ENCODE peak calls at places on chromosome 11, in seven cellular contexts. T is aorta; P is SK-N-SH; D is gastrocnemius medialis; L is CD4-positive, CD25-positive, alpha-beta regulatory T cell; E is GM12878; V is dorsolateral prefrontal cortex. S is an unnamed sample. For H3K27me3, the result is how much of the 10 kb centered on the place peaks cover.

GRCh38 chr11:107819361-107820014 is 39.1 kb downstream of the SLC35F2 start:
- DNase-seq in V (no peak), D (no peak), L (no peak), E (no peak), T (no peak), P (no peak), S (no peak)

GRCh38 chr11:61787928-61788491 is 4.4 kb downstream of the TMEM258 start:
- DNase-seq in E (no peak), D (no peak), P (peak), L (peak), T (no peak), V (peak), S (no peak)

GRCh38 chr11:71454470-71455113 is 1.6 kb downstream of the NADSYN1 start:
- DNase-seq in L (peak), D (no peak), E (no peak), V (no peak), P (no peak), T (no peak), S (no peak)

GRCh38 chr11:78870655-78871054 is 296.0 kb upstream of the NARS2 start:
- DNase-seq in T (no peak), L (no peak), P (no peak), V (no peak), E (no peak), D (no peak), S (no peak)

GRCh38 chr11:57082125-57082524 is 93.4 kb downstream of the OR5AK2 start:
- DNase-seq in T (no peak), D (no peak), P (no peak), E (no peak), V (no peak), L (no peak), S (no peak)

GRCh38 chr11:102361100-102362021 is 14.3 kb downstream of the BIRC2 start:
- DNase-seq in L (peak), E (peak), V (no peak), D (no peak), T (no peak), P (no peak), S (no peak)

GRCh38 chr11:46512261-46512881 is 81.5 kb downstream of the AMBRA1 start:
- DNase-seq in T (no peak), V (no peak), P (no peak), L (no peak), E (no peak), D (no peak), S (no peak)

GRCh38 chr11:47348859-47349258 is 3.6 kb downstream of the MYBPC3 start:
- DNase-seq in L (peak), D (no peak), E (no peak), T (no peak), V (no peak), P (peak), S (no peak)

GRCh38 chr11:100151944-100152343 is 535.1 kb upstream of the ARHGAP42 start:
- DNase-seq in V (no peak), D (peak), L (no peak), T (no peak), E (no peak), P (no peak), S (no peak)

GRCh38 chr11:131580466-131580865 is 210.1 kb downstream of the NTM start:
- DNase-seq in V (no peak), D (no peak), E (no peak), P (no peak), L (no peak), T (no peak), S (no peak)

GRCh38 chr11:57460017-57460755 is at the start of gene RTN4RL2:
- DNase-seq in T (no peak), V (no peak), P (peak), E (no peak), D (no peak), L (peak), S (peak)

GRCh38 chr11:71330996-71331395 is 78.6 kb upstream of the SHANK2 start:
- DNase-seq in D (no peak), T (peak), P (no peak), L (no peak), V (peak), E (no peak), S (no peak)

GRCh38 chr11:78318733-78319132 is 98.9 kb downstream of the GAB2 start:
- DNase-seq in T (no peak), V (peak), P (peak), D (no peak), L (no peak), E (no peak), S (no peak)

GRCh38 chr11:122976734-122977454 is 4.7 kb downstream of the BSX start:
- DNase-seq in L (no peak), E (no peak), D (no peak), P (peak), T (no peak), V (no peak), S (no peak)

GRCh38 chr11:123020968-123021367 is 39.3 kb upstream of the BSX start:
- DNase-seq in P (peak), V (no peak), D (no peak), T (no peak), L (peak), E (no peak), S (no peak)

GRCh38 chr11:126510621-126511370 is 155.3 kb downstream of the ST3GAL4 start:
- DNase-seq in V (no peak), E (no peak), L (no peak), T (no peak), P (no peak), D (no peak), S (no peak)

GRCh38 chr11:115653076-115653475 is 148.9 kb upstream of the CADM1 start:
- DNase-seq in E (no peak), D (no peak), V (no peak), T (no peak), L (no peak), P (no peak), S (no peak)

GRCh38 chr11:3205261-3206127 is 13.1 kb downstream of the MRGPRG start:
- DNase-seq in L (no peak), E (no peak), T (peak), D (no peak), V (no peak), P (peak), S (no peak)

GRCh38 chr11:12285106-12285505 is 92.3 kb upstream of the PARVA start:
- DNase-seq in L (no peak), E (no peak), D (no peak), T (no peak), V (no peak), P (no peak), S (no peak)

GRCh38 chr11:83724704-83725114 is 438.5 kb upstream of the CCDC90B start:
- DNase-seq in V (no peak), E (no peak), L (no peak), P (peak), T (no peak), D (no peak), S (peak)

GRCh38 chr11:9094420-9094819 is 3.0 kb upstream of the SCUBE2 start:
- DNase-seq in E (no peak), V (no peak), T (no peak), P (no peak), D (no peak), L (no peak), S (no peak)

GRCh38 chr11:122186439-122187080 is 70.5 kb upstream of the BLID start:
- DNase-seq in V (no peak), D (no peak), T (no peak), P (no peak), E (no peak), L (no peak), S (no peak)

GRCh38 chr11:105937331-105937730 is 84.7 kb downstream of the MSANTD4 start:
- DNase-seq in D (no peak), V (no peak), P (no peak), T (no peak), L (no peak), E (no peak), S (no peak)

GRCh38 chr11:131579932-131580387 is 209.5 kb downstream of the NTM start:
- DNase-seq in P (peak), L (no peak), E (no peak), D (no peak), T (no peak), V (peak), S (no peak)

GRCh38 chr11:94030059-94030458 is 8.9 kb downstream of the HEPHL1 start:
- DNase-seq in E (no peak), T (no peak), V (no peak), D (no peak), L (no peak), P (no peak), S (no peak)

GRCh38 chr11:130175898-130176297 is 16.3 kb downstream of the ST14 start:
- DNase-seq in L (no peak), T (no peak), E (no peak), D (no peak), P (no peak), V (no peak), S (no peak)

GRCh38 chr11:76205252-76206076 is 838 bp downstream of the WNT11 start:
- DNase-seq in P (no peak), E (no peak), T (no peak), V (no peak), L (no peak), D (no peak), S (no peak)

GRCh38 chr11:83746921-83747585 is 460.9 kb upstream of the CCDC90B start:
- DNase-seq in V (no peak), D (no peak), E (no peak), P (no peak), T (no peak), L (no peak), S (no peak)

DNA sequence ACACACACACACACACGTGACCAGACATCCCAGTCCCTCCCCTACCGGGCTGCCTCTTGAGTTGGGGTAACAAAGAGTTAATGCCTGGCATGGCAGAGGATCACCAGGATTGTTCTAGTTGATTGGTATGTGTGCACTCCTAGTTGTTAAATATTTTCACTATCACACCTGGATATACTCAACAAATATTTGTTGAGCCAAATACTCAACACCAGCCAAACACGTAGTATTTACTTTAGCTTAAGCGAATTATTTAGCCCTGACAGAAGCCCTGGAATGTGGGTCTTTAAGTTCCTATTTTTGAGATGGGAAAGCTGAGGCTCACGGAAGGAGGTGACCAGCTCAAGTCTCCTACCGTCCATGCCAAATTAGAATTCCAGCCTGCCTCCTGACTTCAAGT is 10.5 kb downstream of the CD3E start:
- DNase-seq in E (no peak), D (no peak), L (no peak), P (no peak), T (no peak), V (no peak), S (no peak)
- H3K4me3 ChIP-seq in E (no peak), D (no peak), L (no peak), P (no peak), T (no peak), V (no peak), S (no peak)

DNA sequence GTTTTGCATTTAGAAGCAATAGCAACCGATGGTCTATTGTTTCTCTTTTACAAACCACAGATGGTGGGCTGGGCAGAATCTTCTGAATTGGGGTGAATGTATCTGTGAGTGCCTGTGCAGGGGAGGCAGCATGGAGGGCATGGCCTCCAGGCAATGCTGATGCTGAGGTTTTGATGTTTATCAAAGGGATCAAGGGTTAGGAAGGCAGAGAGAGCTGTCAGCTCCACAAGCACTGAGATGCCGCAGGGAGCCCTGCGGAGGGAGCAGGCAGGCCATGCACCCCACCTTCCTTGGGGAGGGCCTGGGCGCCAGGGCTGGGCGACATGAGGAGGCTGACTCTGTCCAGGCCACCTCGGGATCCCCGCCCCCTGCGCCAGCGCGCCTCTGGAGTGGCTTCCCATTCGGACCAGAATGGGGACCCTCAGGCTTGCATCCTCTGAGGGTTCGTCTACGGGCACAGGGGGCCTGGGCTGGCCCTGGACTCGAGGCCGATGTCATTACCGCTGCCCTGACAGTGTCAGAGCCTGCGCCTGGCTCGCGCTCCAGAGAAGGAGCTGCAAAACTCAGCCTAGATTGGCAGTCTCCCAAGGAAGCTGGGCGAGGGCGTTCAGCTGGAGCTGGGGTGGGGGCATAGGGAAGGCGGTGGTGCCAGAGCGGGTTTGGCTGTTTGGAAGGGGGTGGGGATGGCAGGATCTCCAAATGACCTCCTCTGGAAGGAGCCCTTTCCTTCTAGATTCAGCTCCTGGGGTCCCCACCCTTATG is 13.9 kb upstream of the TH start:
- DNase-seq in P (peak), V (no peak), E (no peak), L (no peak), T (no peak), D (no peak), S (no peak)
- H3K27me3 ChIP-seq in P (under half), V (under half), E (under half), L (under half), T (under half), D (under half), S (under half)

DNA sequence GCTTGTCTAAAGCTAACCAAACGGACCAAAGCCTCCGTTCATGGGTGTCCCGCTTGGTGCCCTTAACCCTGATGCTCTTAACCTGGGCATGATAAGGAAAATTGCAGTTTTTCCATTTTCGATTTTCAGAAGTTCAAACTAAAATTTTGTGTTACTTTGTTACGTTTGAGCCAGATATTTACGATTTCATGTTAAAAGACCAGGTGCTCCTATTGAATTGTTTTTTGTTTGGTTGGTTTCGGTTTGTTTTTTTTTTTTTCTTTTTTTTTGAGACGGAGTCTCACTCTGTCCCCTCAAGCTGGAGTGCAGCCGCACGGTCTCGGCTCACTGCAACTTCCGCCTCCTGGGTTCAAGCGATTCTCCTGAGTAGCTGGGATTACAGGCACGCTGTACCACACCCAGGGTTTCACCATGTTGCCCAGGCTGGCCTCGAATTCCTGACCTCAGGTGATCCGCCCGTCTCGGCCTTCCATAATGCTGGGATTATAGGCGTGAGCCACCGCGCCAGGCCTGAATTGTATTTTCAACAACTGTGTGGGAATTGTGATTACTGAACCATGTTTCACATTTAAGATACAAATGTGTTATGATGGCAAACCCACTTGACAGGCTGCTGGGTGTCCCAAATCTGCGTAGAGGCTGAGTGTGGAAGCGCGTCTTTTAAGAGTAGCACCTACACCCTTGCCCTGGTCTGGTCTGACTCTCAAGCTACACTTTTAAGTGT is 864 bp upstream of the USP28 start:
- DNase-seq in L (no peak), T (no peak), D (no peak), E (no peak), P (no peak), V (no peak), S (no peak)
- H3K27ac ChIP-seq in L (peak), T (peak), D (peak), E (peak), P (peak), V (peak), S (peak)

GRCh38 chr11:69298778-69299461 is 5.0 kb downstream of the MYEOV start:
- DNase-seq in V (no peak), E (no peak), L (no peak), T (no peak), P (no peak), D (no peak), S (no peak)
- H3K4me3 ChIP-seq in V (no peak), E (no peak), L (no peak), T (no peak), P (peak), D (no peak), S (no peak)

GRCh38 chr11:65797711-65798110 is 10.8 kb downstream of the OVOL1 start:
- DNase-seq in E (no peak), T (no peak), V (no peak), D (no peak), L (no peak), P (no peak), S (no peak)
- H3K27me3 ChIP-seq in E (under half), T (under half), V (under half), D (under half), L (under half), P (under half), S (under half)

DNA sequence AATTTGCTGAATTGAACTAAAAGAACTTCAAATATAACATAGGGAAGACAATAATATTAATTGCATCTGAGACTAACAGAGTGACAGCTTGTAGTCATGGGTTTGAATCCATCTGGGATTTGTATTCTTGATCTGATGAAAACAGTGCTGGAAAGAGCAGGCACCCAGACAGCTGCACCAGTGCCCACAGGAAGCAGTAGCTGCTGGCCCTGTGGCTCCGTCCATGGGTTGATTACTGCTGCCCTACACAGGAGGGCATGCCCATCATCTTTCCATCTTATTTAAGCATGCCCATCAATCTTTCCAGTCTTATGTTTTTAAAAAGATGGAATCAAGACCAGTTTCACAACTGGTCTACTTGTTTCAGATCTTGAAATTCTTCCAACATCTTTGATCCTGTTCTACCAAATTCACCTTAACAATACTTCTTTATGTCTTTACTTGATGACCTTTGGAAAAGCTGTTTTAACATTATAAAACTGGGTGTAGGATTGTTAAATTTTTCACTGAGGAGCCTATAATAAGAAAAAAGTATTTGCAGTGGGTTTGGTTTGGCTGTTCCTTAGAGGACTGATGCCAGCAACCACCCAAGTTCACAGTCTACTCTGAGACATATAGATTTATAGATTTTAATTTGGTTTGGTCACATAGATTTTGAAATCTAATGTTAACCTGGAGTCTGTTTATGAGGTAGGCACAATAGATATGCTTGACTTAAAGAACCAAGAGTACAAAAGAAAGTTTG is 761 bp upstream of the NXPE4 start:
- DNase-seq in T (no peak), D (no peak), P (no peak), L (no peak), V (no peak), E (no peak), S (no peak)
- H3K27ac ChIP-seq in T (no peak), D (no peak), P (no peak), L (no peak), V (no peak), E (no peak), S (no peak)

DNA sequence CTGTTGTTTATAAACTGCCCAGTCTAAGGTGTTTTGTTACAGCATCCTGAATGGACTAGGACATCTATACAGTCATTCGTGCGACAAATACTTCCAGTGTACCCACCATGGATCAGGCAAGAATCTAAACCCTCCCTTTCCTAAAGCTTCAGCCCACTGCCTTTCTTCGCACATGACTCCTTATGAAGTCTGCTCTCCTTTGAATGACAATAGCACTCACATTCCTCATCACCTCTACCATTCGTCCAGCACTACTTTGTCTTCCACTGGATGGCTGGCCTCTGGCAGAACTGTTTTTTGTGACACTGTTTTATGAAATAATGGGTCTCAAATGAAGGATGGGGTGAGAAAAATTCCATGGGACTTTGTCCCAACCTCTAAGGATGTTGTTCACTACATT is 89.8 kb upstream of the LIN7C start:
- DNase-seq in E (no peak), V (no peak), D (no peak), P (no peak), T (no peak), L (no peak), S (no peak)
- H3K4me3 ChIP-seq in E (no peak), V (no peak), D (no peak), P (no peak), T (no peak), L (no peak), S (no peak)

GRCh38 chr11:64058494-64058893 is 22.8 kb downstream of the FLRT1 start:
- DNase-seq in V (no peak), D (no peak), L (no peak), P (peak), T (no peak), E (no peak), S (no peak)
- H3K27me3 ChIP-seq in V (under half), D (under half), L (under half), P (under half), T (under half), E (under half), S (under half)

GRCh38 chr11:34311126-34311525 is 46.7 kb downstream of the ABTB2 start:
- DNase-seq in D (peak), T (no peak), V (no peak), E (no peak), P (no peak), L (no peak), S (no peak)

GRCh38 chr11:34308049-34308692 is 49.6 kb downstream of the ABTB2 start:
- DNase-seq in V (no peak), P (no peak), D (no peak), L (no peak), T (no peak), E (no peak), S (no peak)

GRCh38 chr11:34309970-34310369 is 47.8 kb downstream of the ABTB2 start:
- DNase-seq in E (no peak), L (no peak), D (peak), P (no peak), T (no peak), V (no peak), S (no peak)

GRCh38 chr11:34305780-34306179 is 52.0 kb downstream of the ABTB2 start:
- DNase-seq in L (no peak), E (no peak), P (no peak), V (no peak), D (no peak), T (no peak), S (no peak)

GRCh38 chr11:34308821-34309585 is 48.8 kb downstream of the ABTB2 start:
- DNase-seq in V (no peak), L (no peak), P (no peak), T (no peak), D (peak), E (no peak), S (no peak)
- H3K27ac ChIP-seq in V (no peak), L (no peak), P (no peak), T (no peak), D (peak), E (no peak), S (no peak)